ENCODE peak calls at places on chromosomes 1 and 21, in ten cellular contexts. One of them, this sample, is unnamed.

GRCh38 chr1:100868364-100868995 is 26.2 kb downstream of the EXTL2 start:
- DNase-seq in GM12864: no peak
- DNase-seq in brain microvascular endothelial cell: no peak
- DNase-seq in heart left ventricle: no peak
- DNase-seq in foreskin fibroblast: peak
- DNase-seq in HFFc6: peak
- DNase-seq in cardiac muscle cell: peak
- DNase-seq in endothelial cell: no peak
- DNase-seq in thoracic aorta: no peak
- DNase-seq in OCI-LY7: peak
- DNase-seq in this sample: no peak

GRCh38 chr1:155086182-155086741 is 7.6 kb downstream of the EFNA3 start:
- DNase-seq in GM12864: no peak
- DNase-seq in brain microvascular endothelial cell: peak
- DNase-seq in heart left ventricle: peak
- DNase-seq in foreskin fibroblast: no peak
- DNase-seq in HFFc6: peak
- DNase-seq in cardiac muscle cell: peak
- DNase-seq in endothelial cell: peak
- DNase-seq in thoracic aorta: no peak
- DNase-seq in OCI-LY7: peak
- DNase-seq in this sample: peak

GRCh38 chr1:159992161-159992560 is 38.1 kb upstream of the SLAMF9 start:
- DNase-seq in GM12864: no peak
- DNase-seq in brain microvascular endothelial cell: no peak
- DNase-seq in heart left ventricle: no peak
- DNase-seq in foreskin fibroblast: no peak
- DNase-seq in HFFc6: no peak
- DNase-seq in cardiac muscle cell: no peak
- DNase-seq in endothelial cell: no peak
- DNase-seq in thoracic aorta: no peak
- DNase-seq in OCI-LY7: no peak
- DNase-seq in this sample: no peak

GRCh38 chr1:172272087-172272486 is 148.4 kb upstream of the C1orf105 start:
- DNase-seq in GM12864: no peak
- DNase-seq in brain microvascular endothelial cell: no peak
- DNase-seq in heart left ventricle: no peak
- DNase-seq in foreskin fibroblast: no peak
- DNase-seq in HFFc6: no peak
- DNase-seq in cardiac muscle cell: no peak
- DNase-seq in endothelial cell: no peak
- DNase-seq in thoracic aorta: no peak
- DNase-seq in OCI-LY7: no peak
- DNase-seq in this sample: no peak

GRCh38 chr1:204992499-204992898 is 50.5 kb upstream of the CNTN2 start:
- DNase-seq in GM12864: no peak
- DNase-seq in brain microvascular endothelial cell: no peak
- DNase-seq in heart left ventricle: no peak
- DNase-seq in foreskin fibroblast: no peak
- DNase-seq in HFFc6: no peak
- DNase-seq in cardiac muscle cell: no peak
- DNase-seq in endothelial cell: no peak
- DNase-seq in thoracic aorta: no peak
- DNase-seq in OCI-LY7: no peak
- DNase-seq in this sample: no peak

GRCh38 chr1:28812669-28813468 is 899 bp downstream of the OPRD1 start:
- DNase-seq in GM12864: no peak
- DNase-seq in brain microvascular endothelial cell: no peak
- DNase-seq in heart left ventricle: no peak
- DNase-seq in foreskin fibroblast: no peak
- DNase-seq in HFFc6: no peak
- DNase-seq in cardiac muscle cell: no peak
- DNase-seq in endothelial cell: no peak
- DNase-seq in thoracic aorta: no peak
- DNase-seq in OCI-LY7: no peak
- DNase-seq in this sample: no peak

GRCh38 chr1:234963180-234963903 is 165.3 kb downstream of the TOMM20 start:
- DNase-seq in GM12864: peak
- DNase-seq in brain microvascular endothelial cell: peak
- DNase-seq in heart left ventricle: peak
- DNase-seq in foreskin fibroblast: peak
- DNase-seq in HFFc6: peak
- DNase-seq in cardiac muscle cell: peak
- DNase-seq in endothelial cell: no peak
- DNase-seq in thoracic aorta: no peak
- DNase-seq in OCI-LY7: peak
- DNase-seq in this sample: peak

GRCh38 chr1:106907795-106908194 is 148.7 kb upstream of the PRMT6 start:
- DNase-seq in GM12864: peak
- DNase-seq in brain microvascular endothelial cell: no peak
- DNase-seq in heart left ventricle: no peak
- DNase-seq in foreskin fibroblast: no peak
- DNase-seq in HFFc6: no peak
- DNase-seq in cardiac muscle cell: no peak
- DNase-seq in endothelial cell: no peak
- DNase-seq in thoracic aorta: no peak
- DNase-seq in OCI-LY7: peak
- DNase-seq in this sample: no peak

GRCh38 chr1:17567582-17567981 is 28.1 kb downstream of the ARHGEF10L start:
- DNase-seq in GM12864: no peak
- DNase-seq in brain microvascular endothelial cell: no peak
- DNase-seq in heart left ventricle: no peak
- DNase-seq in foreskin fibroblast: peak
- DNase-seq in HFFc6: no peak
- DNase-seq in cardiac muscle cell: peak
- DNase-seq in endothelial cell: no peak
- DNase-seq in thoracic aorta: no peak
- DNase-seq in OCI-LY7: no peak
- DNase-seq in this sample: no peak

GRCh38 chr1:24351918-24352637 is 32.9 kb downstream of the GRHL3 start:
- DNase-seq in GM12864: no peak
- DNase-seq in brain microvascular endothelial cell: peak
- DNase-seq in heart left ventricle: no peak
- DNase-seq in foreskin fibroblast: peak
- DNase-seq in HFFc6: peak
- DNase-seq in cardiac muscle cell: no peak
- DNase-seq in endothelial cell: no peak
- DNase-seq in thoracic aorta: no peak
- DNase-seq in OCI-LY7: no peak
- DNase-seq in this sample: no peak

GRCh38 chr1:8040586-8040985 is 14.5 kb upstream of the ERRFI1 start:
- DNase-seq in GM12864: no peak
- DNase-seq in brain microvascular endothelial cell: peak
- DNase-seq in heart left ventricle: peak
- DNase-seq in foreskin fibroblast: peak
- DNase-seq in HFFc6: peak
- DNase-seq in cardiac muscle cell: peak
- DNase-seq in endothelial cell: no peak
- DNase-seq in thoracic aorta: peak
- DNase-seq in OCI-LY7: no peak
- DNase-seq in this sample: peak

GRCh38 chr1:94305704-94306103 is 68.3 kb upstream of the ARHGAP29 start:
- DNase-seq in GM12864: no peak
- DNase-seq in brain microvascular endothelial cell: peak
- DNase-seq in heart left ventricle: no peak
- DNase-seq in foreskin fibroblast: peak
- DNase-seq in HFFc6: peak
- DNase-seq in cardiac muscle cell: no peak
- DNase-seq in endothelial cell: no peak
- DNase-seq in thoracic aorta: no peak
- DNase-seq in OCI-LY7: no peak
- DNase-seq in this sample: no peak

GRCh38 chr1:151251656-151252470 is 2.7 kb upstream of the PSMD4 start:
- DNase-seq in GM12864: peak
- DNase-seq in brain microvascular endothelial cell: peak
- DNase-seq in heart left ventricle: no peak
- DNase-seq in foreskin fibroblast: peak
- DNase-seq in HFFc6: peak
- DNase-seq in cardiac muscle cell: peak
- DNase-seq in endothelial cell: peak
- DNase-seq in thoracic aorta: peak
- DNase-seq in OCI-LY7: peak
- DNase-seq in this sample: peak

GRCh38 chr21:41917531-41917930 is 36.3 kb downstream of the C2CD2 start:
- DNase-seq in GM12864: no peak
- DNase-seq in brain microvascular endothelial cell: no peak
- DNase-seq in heart left ventricle: no peak
- DNase-seq in foreskin fibroblast: no peak
- DNase-seq in HFFc6: no peak
- DNase-seq in cardiac muscle cell: no peak
- DNase-seq in endothelial cell: no peak
- DNase-seq in thoracic aorta: no peak
- DNase-seq in OCI-LY7: no peak
- DNase-seq in this sample: no peak

GRCh38 chr21:41914965-41915364 is 35.8 kb upstream of the PRDM15 start:
- DNase-seq in GM12864: no peak
- DNase-seq in brain microvascular endothelial cell: no peak
- DNase-seq in heart left ventricle: no peak
- DNase-seq in foreskin fibroblast: no peak
- DNase-seq in HFFc6: no peak
- DNase-seq in cardiac muscle cell: no peak
- DNase-seq in endothelial cell: no peak
- DNase-seq in thoracic aorta: no peak
- DNase-seq in OCI-LY7: no peak
- DNase-seq in this sample: no peak

GRCh38 chr21:41914358-41914757 is 35.2 kb upstream of the PRDM15 start:
- DNase-seq in GM12864: no peak
- DNase-seq in brain microvascular endothelial cell: no peak
- DNase-seq in heart left ventricle: no peak
- DNase-seq in foreskin fibroblast: no peak
- DNase-seq in HFFc6: no peak
- DNase-seq in cardiac muscle cell: no peak
- DNase-seq in endothelial cell: no peak
- DNase-seq in thoracic aorta: no peak
- DNase-seq in OCI-LY7: no peak
- DNase-seq in this sample: no peak

GRCh38 chr21:41918561-41919358 is 35.1 kb downstream of the C2CD2 start:
- DNase-seq in GM12864: no peak
- DNase-seq in brain microvascular endothelial cell: no peak
- DNase-seq in heart left ventricle: no peak
- DNase-seq in foreskin fibroblast: no peak
- DNase-seq in HFFc6: no peak
- DNase-seq in cardiac muscle cell: no peak
- DNase-seq in endothelial cell: no peak
- DNase-seq in thoracic aorta: no peak
- DNase-seq in OCI-LY7: no peak
- DNase-seq in this sample: no peak

DNA sequence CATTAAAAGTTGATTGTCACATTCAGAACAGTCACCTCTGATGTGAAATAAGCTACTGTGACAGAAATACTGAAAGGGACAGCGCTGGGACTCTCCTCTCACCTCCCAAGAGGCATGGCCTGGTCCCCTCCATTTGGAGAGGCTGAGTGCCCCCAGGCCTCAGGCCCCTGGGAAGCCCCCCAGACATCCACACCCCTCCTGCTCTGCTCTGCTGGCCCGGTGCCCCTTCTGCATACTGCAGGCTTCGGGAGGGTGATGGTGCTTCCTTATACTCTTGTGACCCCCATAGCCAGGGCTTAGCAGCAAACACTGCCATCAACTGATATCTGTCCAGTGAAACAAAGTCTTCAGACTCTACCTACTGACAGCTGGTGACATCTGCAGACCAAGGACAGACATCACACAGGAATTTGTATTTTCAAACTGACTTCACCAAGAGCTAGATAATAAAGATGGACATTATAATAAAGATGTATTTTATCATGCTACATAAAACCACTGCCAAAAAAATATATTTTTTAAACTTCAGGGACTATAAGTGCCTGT is 36.9 kb downstream of the C2CD2 start:
- DNase-seq in GM12864: no peak
- DNase-seq in brain microvascular endothelial cell: no peak
- DNase-seq in heart left ventricle: no peak
- DNase-seq in foreskin fibroblast: no peak
- DNase-seq in HFFc6: no peak
- DNase-seq in cardiac muscle cell: no peak
- DNase-seq in endothelial cell: no peak
- DNase-seq in thoracic aorta: no peak
- DNase-seq in OCI-LY7: peak
- DNase-seq in this sample: no peak
- TF ChIP-seq CTCF in GM12864: peak
- TF ChIP-seq CTCF in brain microvascular endothelial cell: peak
- TF ChIP-seq CTCF in heart left ventricle: no peak
- TF ChIP-seq CTCF in foreskin fibroblast: no peak
- TF ChIP-seq CTCF in HFFc6: no peak
- TF ChIP-seq CTCF in cardiac muscle cell: no peak
- TF ChIP-seq CTCF in endothelial cell: no peak
- TF ChIP-seq CTCF in thoracic aorta: no peak
- TF ChIP-seq CTCF in OCI-LY7: peak
- TF ChIP-seq CTCF in this sample: no peak

GRCh38 chr1:31587720-31588423 is 11.6 kb downstream of the TINAGL1 start:
- DNase-seq in GM12864: no peak
- DNase-seq in brain microvascular endothelial cell: no peak
- DNase-seq in heart left ventricle: peak
- DNase-seq in foreskin fibroblast: no peak
- DNase-seq in HFFc6: peak
- DNase-seq in cardiac muscle cell: peak
- DNase-seq in endothelial cell: peak
- DNase-seq in thoracic aorta: peak
- DNase-seq in OCI-LY7: peak
- DNase-seq in this sample: peak
- TF ChIP-seq CTCF in GM12864: peak
- TF ChIP-seq CTCF in brain microvascular endothelial cell: peak
- TF ChIP-seq CTCF in heart left ventricle: peak
- TF ChIP-seq CTCF in foreskin fibroblast: peak
- TF ChIP-seq CTCF in HFFc6: peak
- TF ChIP-seq CTCF in cardiac muscle cell: peak
- TF ChIP-seq CTCF in endothelial cell: peak
- TF ChIP-seq CTCF in thoracic aorta: peak
- TF ChIP-seq CTCF in OCI-LY7: peak
- TF ChIP-seq CTCF in this sample: peak

DNA sequence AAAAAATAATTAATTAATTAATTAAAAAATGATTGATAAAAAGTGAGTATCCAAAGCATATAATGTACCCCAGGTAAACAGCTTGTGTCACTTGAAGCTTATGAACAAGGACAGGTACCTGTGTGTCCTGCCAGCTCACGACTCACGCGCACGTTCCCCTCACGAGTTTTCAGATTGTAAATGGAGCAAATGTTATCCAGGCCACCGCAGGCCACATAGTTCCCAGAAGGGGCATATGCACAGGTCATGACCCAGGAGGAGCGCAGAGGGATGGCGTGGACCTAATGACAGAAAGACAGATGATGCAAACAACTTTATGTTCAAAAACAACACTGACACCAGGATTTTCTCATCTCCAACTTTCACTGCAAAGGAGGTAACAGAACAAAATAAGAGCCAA is 26.0 kb upstream of the NADK start:
- DNase-seq in GM12864: no peak
- DNase-seq in brain microvascular endothelial cell: no peak
- DNase-seq in heart left ventricle: peak
- DNase-seq in foreskin fibroblast: no peak
- DNase-seq in HFFc6: no peak
- DNase-seq in cardiac muscle cell: no peak
- DNase-seq in endothelial cell: no peak
- DNase-seq in thoracic aorta: no peak
- DNase-seq in OCI-LY7: no peak
- DNase-seq in this sample: no peak
- TF ChIP-seq CTCF in GM12864: no peak
- TF ChIP-seq CTCF in brain microvascular endothelial cell: no peak
- TF ChIP-seq CTCF in heart left ventricle: no peak
- TF ChIP-seq CTCF in foreskin fibroblast: no peak
- TF ChIP-seq CTCF in HFFc6: no peak
- TF ChIP-seq CTCF in cardiac muscle cell: no peak
- TF ChIP-seq CTCF in endothelial cell: no peak
- TF ChIP-seq CTCF in thoracic aorta: no peak
- TF ChIP-seq CTCF in OCI-LY7: no peak
- TF ChIP-seq CTCF in this sample: no peak

GRCh38 chr1:43285269-43285986 is at the start of gene C1orf210:
- DNase-seq in GM12864: no peak
- DNase-seq in brain microvascular endothelial cell: no peak
- DNase-seq in heart left ventricle: no peak
- DNase-seq in foreskin fibroblast: no peak
- DNase-seq in HFFc6: no peak
- DNase-seq in cardiac muscle cell: no peak
- DNase-seq in endothelial cell: no peak
- DNase-seq in thoracic aorta: no peak
- DNase-seq in OCI-LY7: no peak
- DNase-seq in this sample: peak
- TF ChIP-seq CTCF in GM12864: no peak
- TF ChIP-seq CTCF in brain microvascular endothelial cell: no peak
- TF ChIP-seq CTCF in heart left ventricle: no peak
- TF ChIP-seq CTCF in foreskin fibroblast: no peak
- TF ChIP-seq CTCF in HFFc6: no peak
- TF ChIP-seq CTCF in cardiac muscle cell: no peak
- TF ChIP-seq CTCF in endothelial cell: no peak
- TF ChIP-seq CTCF in thoracic aorta: no peak
- TF ChIP-seq CTCF in OCI-LY7: no peak
- TF ChIP-seq CTCF in this sample: peak

This sample was measured in Calu3.